ENCODE peak calls at places on chromosomes 11 and 22, in five cellular contexts. M, C, L, N and K are unnamed samples. For H3K4me1, the result is how much of the 10 kb centered on the place peaks cover.

GRCh38 chr22:17726561-17727243 is 47.6 kb downstream of the BID start:
- DNase-seq in M (no peak), C (no peak), L (no peak), N (no peak), K (no peak)

GRCh38 chr11:77636738-77637344 is 753 bp downstream of the CLNS1A start:
- DNase-seq in M (no peak), C (no peak), L (no peak), N (no peak), K (no peak)

GRCh38 chr22:30265851-30266444 is 703 bp downstream of the OSM start:
- DNase-seq in M (no peak), C (peak), L (peak), N (peak), K (peak)

GRCh38 chr22:49234459-49234858 is 593.2 kb downstream of the BRD1 start:
- DNase-seq in M (no peak), C (no peak), L (no peak), N (no peak), K (no peak)

GRCh38 chr11:118012083-118012669 is 26.0 kb downstream of the IL10RA start:
- DNase-seq in M (no peak), C (no peak), L (no peak), N (no peak), K (no peak)

GRCh38 chr11:120326228-120326627 is 1.1 kb downstream of the TLCD5 start:
- DNase-seq in M (no peak), C (no peak), L (no peak), N (no peak), K (no peak)

GRCh38 chr11:36019722-36020121 is 75.9 kb downstream of the LDLRAD3 start:
- DNase-seq in M (no peak), C (no peak), L (no peak), N (no peak), K (no peak)

GRCh38 chr11:27254744-27255446 is 108.1 kb downstream of the CCDC34 start:
- DNase-seq in M (no peak), C (no peak), L (no peak), N (no peak), K (no peak)

GRCh38 chr22:22171357-22172218 is 73.0 kb upstream of the VPREB1 start:
- DNase-seq in M (no peak), C (no peak), L (no peak), N (no peak), K (no peak)

GRCh38 chr11:269146-269890 is 8.9 kb upstream of the NLRP6 start:
- DNase-seq in M (no peak), C (no peak), L (no peak), N (peak), K (peak)

GRCh38 chr11:9738126-9738525 is 74.2 kb downstream of the SWAP70 start:
- DNase-seq in M (no peak), C (no peak), L (peak), N (no peak), K (no peak)

GRCh38 chr22:27870234-27871191 is 48.5 kb downstream of the PITPNB start:
- DNase-seq in M (no peak), C (no peak), L (no peak), N (no peak), K (no peak)

GRCh38 chr11:75345455-75346224 is 5.8 kb downstream of the ARRB1 start:
- DNase-seq in M (no peak), C (no peak), L (no peak), N (no peak), K (peak)
- H3K4me1 ChIP-seq in M (under half), C (half or more), L (half or more), N (half or more), K (under half)

GRCh38 chr11:75920886-75921285 is 105.9 kb downstream of the UVRAG start:
- DNase-seq in M (no peak), C (no peak), L (no peak), N (no peak), K (no peak)

GRCh38 chr11:75921808-75922207 is 106.8 kb downstream of the UVRAG start:
- DNase-seq in M (no peak), C (no peak), L (no peak), N (no peak), K (no peak)

GRCh38 chr11:75925785-75926164 is 110.8 kb downstream of the UVRAG start:
- DNase-seq in M (no peak), C (no peak), L (no peak), N (no peak), K (no peak)

GRCh38 chr11:75929706-75930105 is 114.7 kb downstream of the UVRAG start:
- DNase-seq in M (no peak), C (no peak), L (no peak), N (no peak), K (no peak)

GRCh38 chr11:75924966-75925784 is 110.2 kb downstream of the UVRAG start:
- DNase-seq in M (no peak), C (no peak), L (no peak), N (no peak), K (no peak)
- H3K4me3 ChIP-seq in M (peak), C (no peak), L (no peak), N (no peak), K (no peak)

GRCh38 chr11:48096588-48097525 is 116.5 kb downstream of the PTPRJ start:
- DNase-seq in M (no peak), C (no peak), L (no peak), N (no peak), K (no peak)
- H3K4me1 ChIP-seq in M (under half), C (under half), L (under half), N (under half), K (half or more)

GRCh38 chr11:2402106-2402505 is 1.6 kb downstream of the TSSC4 start:
- DNase-seq in M (no peak), C (no peak), L (no peak), N (no peak), K (no peak)
- H3K4me3 ChIP-seq in M (no peak), C (no peak), L (no peak), N (peak), K (no peak)

GRCh38 chr11:113179181-113179701 is 135.1 kb upstream of the TTC12 start:
- DNase-seq in M (no peak), C (no peak), L (no peak), N (no peak), K (no peak)
- H3K4me1 ChIP-seq in M (under half), C (under half), L (under half), N (under half), K (under half)

GRCh38 chr22:23714596-23715588 is 24.1 kb downstream of the RGL4 start:
- DNase-seq in M (no peak), C (no peak), L (no peak), N (no peak), K (no peak)
- H3K4me3 ChIP-seq in M (no peak), C (no peak), L (no peak), N (no peak), K (peak)

DNA sequence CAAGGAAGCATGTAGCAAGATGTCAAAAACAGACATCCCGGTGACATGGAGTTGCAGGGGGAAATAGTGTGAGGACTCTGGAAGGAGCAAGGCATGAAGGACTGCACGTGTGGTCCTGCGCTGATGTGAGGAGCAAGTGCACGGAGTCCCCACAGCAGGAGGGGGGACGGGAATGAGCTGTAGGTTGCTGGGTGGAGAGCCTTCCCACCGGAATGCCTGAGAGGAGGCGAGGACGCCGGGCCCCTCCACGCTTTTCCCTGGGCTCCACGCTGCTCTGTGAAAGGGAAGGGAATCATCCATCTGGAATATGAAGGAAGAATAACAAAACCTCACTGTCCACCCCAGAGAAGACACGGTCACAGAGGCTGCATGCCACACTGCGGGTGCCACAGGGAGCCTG is 23.6 kb upstream of the EFCAB6 start:
- DNase-seq in M (no peak), C (no peak), L (no peak), N (no peak), K (no peak)
- H3K4me1 ChIP-seq in M (under half), C (under half), L (under half), N (under half), K (under half)

GRCh38 chr11:30345644-30346043 is 22.7 kb downstream of the ARL14EP start:
- DNase-seq in M (no peak), C (no peak), L (no peak), N (no peak), K (no peak)

GRCh38 chr11:30344085-30344484 is 21.2 kb downstream of the ARL14EP start:
- DNase-seq in M (no peak), C (no peak), L (no peak), N (no peak), K (no peak)

GRCh38 chr11:30348035-30348434 is 25.1 kb downstream of the ARL14EP start:
- DNase-seq in M (no peak), C (no peak), L (no peak), N (no peak), K (no peak)

GRCh38 chr11:30346068-30346688 is 23.3 kb downstream of the ARL14EP start:
- DNase-seq in M (no peak), C (no peak), L (no peak), N (peak), K (no peak)

DNA sequence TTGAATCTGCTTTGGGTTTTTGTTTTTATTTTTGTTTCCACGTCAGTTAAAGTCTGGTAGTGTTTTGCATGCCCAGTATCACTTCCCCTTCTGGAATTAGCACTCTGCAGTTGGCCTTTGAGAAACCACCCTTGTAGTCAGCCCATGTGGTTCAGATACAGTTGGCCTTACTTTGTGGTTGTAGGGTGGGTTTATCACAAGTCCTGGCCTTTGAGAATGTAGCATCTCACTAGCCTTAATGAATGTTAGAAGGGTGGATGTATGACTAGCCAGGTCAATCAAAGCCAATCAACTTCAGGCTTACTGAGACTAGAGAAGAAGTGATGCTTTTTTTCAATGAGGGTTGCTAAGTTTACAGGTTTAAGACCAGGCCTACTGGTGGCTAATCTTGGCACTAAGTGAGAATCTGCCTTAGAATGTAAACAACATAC is 19.8 kb downstream of the ARL14EP start:
- DNase-seq in M (no peak), C (no peak), L (no peak), N (no peak), K (no peak)
- H3K4me3 ChIP-seq in M (no peak), C (no peak), L (no peak), N (no peak), K (no peak)